ENCODE peak calls at places on chromosome 17, in five cellular contexts. Z is A549, A is prostate gland, J is left ventricle myocardium inferior, V is cardiac muscle cell. S is an unnamed sample.

GRCh38 chr17:38440614-38441397 is 12.5 kb downstream of the ARHGAP23 start:
- DNase-seq in J (peak; percentile 66), Z (no peak), A (no peak), V (no peak), S (no peak)

GRCh38 chr17:34413443-34414076 is 50.5 kb upstream of the CCL1 start:
- DNase-seq in V (peak; percentile 34), J (no peak), Z (no peak), A (no peak), S (no peak)

GRCh38 chr17:11384131-11384530 is 143.1 kb downstream of the SHISA6 start:
- DNase-seq in Z (no peak), A (no peak), J (no peak), V (no peak), S (no peak)

GRCh38 chr17:17078832-17079231 is 36.6 kb downstream of the MPRIP start:
- DNase-seq in J (no peak), Z (no peak), V (no peak), A (no peak), S (peak; percentile 9)

GRCh38 chr17:49259663-49260010 is 29.1 kb upstream of the PHOSPHO1 start:
- DNase-seq in J (no peak), Z (no peak), A (no peak), V (no peak), S (no peak)

GRCh38 chr17:4833941-4834501 is 881 bp downstream of the MINK1 start:
- DNase-seq in Z (peak; percentile 26), A (no peak), J (no peak), V (peak; percentile 53), S (no peak)

GRCh38 chr17:20073056-20073979 is 64.2 kb downstream of the SPECC1 start:
- DNase-seq in A (no peak), V (peak; percentile 84), Z (no peak), J (peak; percentile 67), S (peak; percentile 41)

GRCh38 chr17:75795820-75796607 is 11.4 kb downstream of the UNK start:
- DNase-seq in Z (no peak), J (no peak), A (no peak), V (no peak), S (no peak)

GRCh38 chr17:31428512-31428911 is 37.0 kb downstream of the RAB11FIP4 start:
- DNase-seq in V (no peak), Z (no peak), A (no peak), J (no peak), S (no peak)

GRCh38 chr17:38598536-38598935 is 7.2 kb downstream of the SRCIN1 start:
- DNase-seq in J (no peak), Z (peak; percentile 89), V (peak; percentile 87), A (peak; percentile 36), S (no peak)

GRCh38 chr17:69430488-69430887 is 16.0 kb downstream of the MAP2K6 start:
- DNase-seq in A (peak; percentile 52), J (no peak), V (peak; percentile 38), Z (no peak), S (no peak)

GRCh38 chr17:39736319-39737165 is 1.2 kb upstream of the GRB7 start:
- DNase-seq in V (no peak), J (no peak), Z (peak; percentile 66), A (no peak), S (no peak)

GRCh38 chr17:17685775-17686291 is 4.6 kb downstream of the RAI1 start:
- DNase-seq in Z (peak; percentile 66), A (peak; percentile 81), V (peak; percentile 66), J (no peak), S (peak; percentile 52)

GRCh38 chr17:32529604-32530003 is 42.8 kb downstream of the CDK5R1 start:
- DNase-seq in A (no peak), V (peak; percentile 34), J (no peak), Z (no peak), S (no peak)

GRCh38 chr17:34725740-34726139 is 146.4 kb downstream of the TMEM132E start:
- DNase-seq in A (no peak), V (no peak), Z (no peak), J (no peak), S (no peak)

GRCh38 chr17:80692931-80693467 is 148.4 kb downstream of the RPTOR start:
- DNase-seq in V (no peak), A (no peak), J (no peak), Z (no peak), S (no peak)

GRCh38 chr17:82458885-82459424 is 414 bp downstream of the NARF start:
- DNase-seq in Z (no peak), J (no peak), A (no peak), V (peak; percentile 31), S (no peak)

GRCh38 chr17:31320791-31321190 is 631 bp downstream of the EVI2A start:
- DNase-seq in A (no peak), Z (no peak), J (no peak), V (peak; percentile 57), S (no peak)

GRCh38 chr17:6110592-6110991 is 40.4 kb downstream of the WSCD1 start:
- DNase-seq in V (no peak), J (no peak), A (no peak), Z (peak; percentile 21), S (no peak)

GRCh38 chr17:48241131-48241591 is 133.6 kb downstream of the SNX11 start:
- DNase-seq in A (no peak), V (peak; percentile 91), Z (peak; percentile 90), J (peak; percentile 22), S (peak; percentile 15)

GRCh38 chr17:40224707-40225092 is 5.6 kb downstream of the WIPF2 start:
- DNase-seq in A (no peak), J (no peak), V (peak; percentile 83), Z (no peak), S (no peak)

GRCh38 chr17:34254146-34254545 is 939 bp upstream of the CCL2 start:
- DNase-seq in A (no peak), Z (peak; percentile 31), V (peak; percentile 89), J (no peak), S (peak; percentile 53)

DNA sequence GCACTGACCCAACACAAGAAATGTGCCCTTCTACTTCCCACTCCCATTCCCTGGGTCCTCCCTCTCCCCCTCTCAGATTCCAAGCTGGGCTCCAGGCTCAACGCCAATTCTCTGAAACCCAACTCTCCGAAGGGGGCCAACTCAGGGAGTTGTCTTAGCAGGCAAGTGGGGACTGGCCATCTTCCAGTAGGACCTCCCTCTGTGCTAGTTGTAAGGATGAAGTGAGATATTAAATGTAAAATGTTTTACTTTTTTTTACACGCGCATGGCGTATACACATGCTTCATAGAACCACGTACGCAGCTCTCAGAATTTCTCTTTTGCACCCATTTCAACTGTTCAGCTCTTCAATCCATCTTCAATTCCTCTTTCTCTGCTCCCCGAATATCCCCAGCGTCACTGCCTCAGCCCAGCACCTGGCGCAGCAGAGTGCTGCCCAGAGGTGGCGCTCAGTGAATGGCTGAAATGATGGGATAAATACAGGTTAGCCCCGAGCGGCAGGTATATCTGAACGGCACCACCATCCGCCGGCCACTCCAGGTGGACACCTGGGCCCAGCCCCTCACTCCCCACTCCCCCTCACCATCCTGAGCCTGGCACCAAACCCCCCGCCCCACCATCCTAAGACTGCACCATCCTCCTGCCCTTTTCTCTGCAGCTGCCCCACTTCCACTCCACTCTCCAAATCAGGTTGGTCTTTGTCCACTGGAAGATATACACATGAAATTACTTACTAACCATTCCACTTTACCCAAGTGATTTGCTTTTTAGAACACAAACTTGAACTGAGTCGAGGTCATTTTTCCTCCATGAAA is 43.9 kb upstream of the TNRC6C start:
- DNase-seq in V (peak; percentile 74), Z (no peak), J (no peak), A (peak; percentile 27), S (no peak)
- TF ChIP-seq CTCF in V (no peak), Z (peak; percentile 21), J (peak; percentile 33), A (no peak), S (no peak)

DNA sequence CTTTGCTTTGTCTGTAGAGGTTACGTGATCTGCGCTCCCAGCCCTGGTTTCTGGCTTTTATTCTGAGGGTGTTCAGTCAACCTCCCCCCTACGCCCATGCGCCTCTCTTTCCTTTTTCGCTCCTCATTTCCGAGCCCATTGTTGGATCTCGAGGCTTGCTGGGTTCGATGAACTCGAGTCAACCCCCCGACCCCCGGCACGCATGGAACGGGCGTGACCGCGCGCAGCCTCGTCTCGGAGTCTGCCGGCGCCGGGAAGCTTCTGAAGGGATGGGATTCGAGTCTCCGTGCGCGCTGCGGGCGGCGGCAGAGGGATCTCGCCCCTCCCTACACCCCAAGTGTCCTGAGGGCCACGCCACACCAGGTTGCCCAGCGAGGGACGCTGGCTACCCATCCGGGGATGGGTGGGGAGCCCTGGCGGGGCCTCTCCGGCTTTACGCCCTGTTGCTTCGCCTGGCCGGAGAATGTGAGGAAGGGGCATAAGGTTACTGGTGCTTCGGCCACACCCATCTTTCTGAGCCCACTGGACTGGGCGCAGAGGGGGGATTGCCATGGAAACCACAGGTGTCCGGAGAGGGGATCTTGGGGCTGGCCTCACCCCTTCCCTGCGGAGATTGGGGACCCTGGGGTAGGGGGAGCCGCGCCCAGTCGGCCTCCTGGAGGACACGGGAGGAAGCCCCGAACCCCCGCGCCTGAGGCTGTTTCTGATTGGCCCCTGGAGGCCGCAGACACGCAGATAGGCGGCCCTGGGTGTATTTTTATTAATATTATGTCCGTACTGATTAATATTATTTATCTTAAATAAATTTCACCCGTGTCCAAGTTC is 1.8 kb downstream of the MAPT start:
- DNase-seq in V (no peak), J (no peak), Z (peak; percentile 45), A (no peak), S (no peak)
- H3K4me3 ChIP-seq in V (no peak overlapping the region), J (peak overlapping the region; percentile 97), Z (peak overlapping the region; percentile 69), A (peak overlapping the region; percentile 73), S (no peak overlapping the region)

DNA sequence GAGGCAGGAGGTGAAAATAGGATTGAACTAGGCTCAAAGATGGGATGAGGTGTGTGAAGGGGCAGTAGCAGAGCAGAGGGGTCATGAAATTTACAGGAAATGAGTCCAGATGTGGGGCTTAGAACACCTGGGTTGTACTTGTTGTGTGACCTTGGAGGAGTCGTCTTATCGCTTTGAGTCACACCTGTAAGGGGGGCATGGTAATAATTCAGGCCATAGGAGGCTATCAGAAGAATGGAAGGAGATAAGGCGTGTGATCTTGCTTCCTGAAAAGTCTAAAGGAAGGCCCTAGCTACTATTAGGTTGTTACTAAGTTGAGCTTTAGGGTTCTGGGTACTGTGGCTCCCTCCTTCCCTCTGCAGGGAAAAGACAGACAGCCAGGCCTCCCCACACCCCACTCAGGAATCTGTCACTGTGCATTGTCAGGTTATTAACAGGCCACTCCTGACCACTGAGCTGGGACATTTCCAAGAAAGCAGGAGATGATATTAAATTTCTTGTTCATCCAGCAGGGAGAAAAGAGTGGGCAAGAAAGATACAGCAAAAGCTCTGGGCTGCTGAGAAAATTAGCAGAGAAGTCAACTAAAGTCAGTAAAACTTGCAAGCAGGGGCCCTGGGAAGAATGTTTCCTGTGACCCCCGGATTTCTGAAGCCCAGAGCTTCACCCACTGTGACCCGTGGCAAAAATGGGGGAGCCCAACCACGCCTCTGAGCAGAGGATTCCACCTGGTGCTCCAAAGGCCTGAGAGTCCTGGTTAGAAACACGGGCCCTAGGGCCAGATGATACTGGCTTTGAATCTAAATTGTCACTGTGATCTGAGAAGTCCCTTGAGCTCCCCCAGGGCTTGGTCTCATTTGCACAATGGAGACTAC is 6.0 kb upstream of the CDC42EP4 start:
- DNase-seq in V (no peak), J (no peak), A (no peak), Z (no peak), S (no peak)
- H3K27ac ChIP-seq in V (no peak overlapping the region), J (peak overlapping the region; percentile 50), A (no peak overlapping the region), Z (no peak overlapping the region), S (no peak overlapping the region)

GRCh38 chr17:8005357-8005756 is 2.9 kb downstream of the GUCY2D start:
- DNase-seq in V (no peak), J (no peak), Z (no peak), A (no peak), S (no peak)

GRCh38 chr17:8005951-8006730 is 3.7 kb downstream of the GUCY2D start:
- DNase-seq in V (no peak), J (no peak), Z (peak; percentile 64), A (no peak), S (no peak)

GRCh38 chr17:8007836-8008235 is 5.4 kb downstream of the GUCY2D start:
- DNase-seq in Z (no peak), J (no peak), V (no peak), A (no peak), S (no peak)

GRCh38 chr17:8004899-8005298 is 2.5 kb downstream of the GUCY2D start:
- DNase-seq in Z (no peak), A (no peak), J (no peak), V (peak; percentile 88), S (no peak)

GRCh38 chr17:8006836-8007680 is 4.6 kb downstream of the GUCY2D start:
- DNase-seq in V (no peak), Z (no peak), J (no peak), A (no peak), S (no peak)
- TF ChIP-seq CTCF in V (no peak), Z (no peak), J (no peak), A (no peak), S (no peak)